ENCODE peak calls at places on chromosomes 12 and 14, in five cellular contexts. One of them, this sample, is unnamed.

GRCh38 chr12:131282292-131283080 is 328.8 kb downstream of the ADGRD1 start:
- DNase-seq in uterus: no peak
- DNase-seq in A549: no peak
- DNase-seq in AG09309: no peak
- DNase-seq in lower leg skin: peak
- DNase-seq in this sample: no peak

GRCh38 chr14:24943024-24943423 is 106.9 kb downstream of the STXBP6 start:
- DNase-seq in lower leg skin: peak
- DNase-seq in uterus: peak
- DNase-seq in A549: no peak
- DNase-seq in AG09309: peak
- DNase-seq in this sample: no peak

GRCh38 chr14:79549515-79549914 is 661.8 kb downstream of the DIO2 start:
- DNase-seq in A549: no peak
- DNase-seq in AG09309: no peak
- DNase-seq in lower leg skin: no peak
- DNase-seq in uterus: no peak
- DNase-seq in this sample: no peak

GRCh38 chr12:68374315-68374982 is 42.3 kb upstream of the MDM1 start:
- DNase-seq in lower leg skin: no peak
- DNase-seq in AG09309: no peak
- DNase-seq in uterus: no peak
- DNase-seq in A549: no peak
- DNase-seq in this sample: no peak

GRCh38 chr12:10397311-10397710 is 7.5 kb upstream of the KLRK1 start:
- DNase-seq in A549: no peak
- DNase-seq in lower leg skin: no peak
- DNase-seq in AG09309: no peak
- DNase-seq in uterus: no peak
- DNase-seq in this sample: no peak

GRCh38 chr14:101072070-101072469 is 168.5 kb upstream of the RTL1 start:
- DNase-seq in AG09309: no peak
- DNase-seq in lower leg skin: no peak
- DNase-seq in uterus: peak
- DNase-seq in A549: no peak
- DNase-seq in this sample: no peak

GRCh38 chr12:57821474-57822214 is 3.1 kb upstream of the AVIL start:
- DNase-seq in A549: no peak
- DNase-seq in uterus: no peak
- DNase-seq in lower leg skin: no peak
- DNase-seq in AG09309: no peak
- DNase-seq in this sample: no peak

GRCh38 chr14:100531152-100531551 is 56.1 kb downstream of the BEGAIN start:
- DNase-seq in uterus: peak
- DNase-seq in AG09309: no peak
- DNase-seq in lower leg skin: peak
- DNase-seq in A549: no peak
- DNase-seq in this sample: peak

GRCh38 chr12:497501-498160 is 37.9 kb downstream of the B4GALNT3 start:
- DNase-seq in A549: no peak
- DNase-seq in AG09309: no peak
- DNase-seq in lower leg skin: peak
- DNase-seq in uterus: no peak
- DNase-seq in this sample: no peak

GRCh38 chr14:67335781-67336180 is 23.8 kb downstream of the ATP6V1D start:
- DNase-seq in A549: peak
- DNase-seq in AG09309: no peak
- DNase-seq in lower leg skin: no peak
- DNase-seq in uterus: no peak
- DNase-seq in this sample: no peak

GRCh38 chr12:94941440-94941862 is 62.0 kb downstream of the NDUFA12 start:
- DNase-seq in AG09309: peak
- DNase-seq in uterus: peak
- DNase-seq in A549: no peak
- DNase-seq in lower leg skin: no peak
- DNase-seq in this sample: peak

GRCh38 chr14:91299483-91300115 is 55.1 kb upstream of the GPR68 start:
- DNase-seq in AG09309: no peak
- DNase-seq in uterus: no peak
- DNase-seq in A549: no peak
- DNase-seq in lower leg skin: no peak
- DNase-seq in this sample: no peak

GRCh38 chr12:9327307-9327706 is 119.1 kb upstream of the PZP start:
- DNase-seq in lower leg skin: no peak
- DNase-seq in AG09309: no peak
- DNase-seq in A549: no peak
- DNase-seq in uterus: no peak
- DNase-seq in this sample: no peak

GRCh38 chr12:20620311-20620710 is 74.8 kb upstream of the SLCO1C1 start:
- DNase-seq in lower leg skin: no peak
- DNase-seq in AG09309: no peak
- DNase-seq in A549: no peak
- DNase-seq in uterus: no peak
- DNase-seq in this sample: no peak

GRCh38 chr12:93896427-93896826 is 219.3 kb downstream of the CRADD start:
- DNase-seq in AG09309: no peak
- DNase-seq in uterus: no peak
- DNase-seq in A549: peak
- DNase-seq in lower leg skin: no peak
- DNase-seq in this sample: no peak

GRCh38 chr12:82942521-82942920 is 255.8 kb downstream of the TMTC2 start:
- DNase-seq in AG09309: no peak
- DNase-seq in uterus: no peak
- DNase-seq in A549: no peak
- DNase-seq in lower leg skin: no peak
- DNase-seq in this sample: no peak

GRCh38 chr12:6766651-6767300 is 613 bp downstream of the PTMS start:
- DNase-seq in lower leg skin: peak
- DNase-seq in A549: peak
- DNase-seq in AG09309: no peak
- DNase-seq in uterus: peak
- DNase-seq in this sample: peak

GRCh38 chr12:5912437-5913334 is 32.4 kb downstream of the ANO2 start:
- DNase-seq in uterus: no peak
- DNase-seq in A549: no peak
- DNase-seq in AG09309: no peak
- DNase-seq in lower leg skin: peak
- DNase-seq in this sample: no peak

GRCh38 chr12:4960030-4960429 is 50.3 kb downstream of the KCNA1 start:
- DNase-seq in A549: no peak
- DNase-seq in uterus: no peak
- DNase-seq in AG09309: no peak
- DNase-seq in lower leg skin: no peak
- DNase-seq in this sample: no peak

GRCh38 chr14:23446291-23446851 is 10.9 kb upstream of the MYH7 start:
- DNase-seq in lower leg skin: no peak
- DNase-seq in AG09309: no peak
- DNase-seq in A549: no peak
- DNase-seq in uterus: no peak
- DNase-seq in this sample: no peak

GRCh38 chr12:56258068-56258819 is at the start of gene ANKRD52:
- DNase-seq in AG09309: peak
- DNase-seq in lower leg skin: peak
- DNase-seq in uterus: peak
- DNase-seq in A549: peak
- DNase-seq in this sample: peak

GRCh38 chr12:56256326-56256960 is 1.7 kb downstream of the ANKRD52 start:
- DNase-seq in A549: no peak
- DNase-seq in AG09309: no peak
- DNase-seq in lower leg skin: no peak
- DNase-seq in uterus: no peak
- DNase-seq in this sample: no peak

GRCh38 chr12:56258820-56259183 is 618 bp upstream of the ANKRD52 start:
- DNase-seq in A549: no peak
- DNase-seq in uterus: no peak
- DNase-seq in lower leg skin: no peak
- DNase-seq in AG09309: no peak
- DNase-seq in this sample: no peak

GRCh38 chr12:56257071-56257470 is 1.1 kb downstream of the ANKRD52 start:
- DNase-seq in lower leg skin: no peak
- DNase-seq in uterus: no peak
- DNase-seq in A549: no peak
- DNase-seq in AG09309: no peak
- DNase-seq in this sample: no peak

GRCh38 chr12:56257491-56258067 is 605 bp downstream of the ANKRD52 start:
- DNase-seq in lower leg skin: peak
- DNase-seq in AG09309: no peak
- DNase-seq in A549: peak
- DNase-seq in uterus: no peak
- DNase-seq in this sample: no peak
- TF ChIP-seq CTCF in lower leg skin: no peak
- TF ChIP-seq CTCF in AG09309: peak
- TF ChIP-seq CTCF in A549: peak
- TF ChIP-seq CTCF in uterus: no peak
- TF ChIP-seq CTCF in this sample: no peak

DNA sequence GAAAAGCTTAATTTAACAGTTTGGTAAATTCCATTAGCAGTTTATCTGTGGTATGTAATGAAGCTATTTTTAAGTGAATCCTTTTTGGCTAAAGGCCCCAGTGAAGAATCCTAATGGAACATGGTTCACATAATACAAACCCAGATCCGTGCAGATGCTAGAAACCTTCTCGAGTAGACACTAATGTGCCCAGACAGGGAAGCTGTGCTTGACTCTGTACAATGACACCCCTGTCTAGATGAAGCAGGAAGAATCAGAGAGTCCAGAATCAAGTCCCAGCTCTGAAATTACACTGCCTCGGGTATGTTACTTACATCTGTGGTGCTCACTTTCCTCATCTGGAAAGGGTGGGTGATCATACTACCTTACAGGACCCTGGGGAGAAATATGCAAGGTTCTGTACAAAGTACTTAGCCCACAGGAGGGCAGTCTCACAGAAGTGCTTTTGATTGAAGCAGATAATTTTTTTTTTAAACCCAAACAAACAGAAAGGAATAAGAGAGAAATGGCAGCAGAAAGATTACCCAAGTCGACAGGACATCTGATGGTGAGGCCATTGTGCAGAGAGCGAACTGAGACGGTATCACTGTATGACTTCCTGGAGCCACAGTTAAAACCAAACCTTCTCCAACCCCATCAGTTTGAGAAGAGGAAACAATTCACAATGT is 8.6 kb downstream of the CRACR2A start:
- DNase-seq in A549: no peak
- DNase-seq in uterus: no peak
- DNase-seq in lower leg skin: peak
- DNase-seq in AG09309: no peak
- DNase-seq in this sample: no peak
- TF ChIP-seq CTCF in A549: no peak
- TF ChIP-seq CTCF in uterus: no peak
- TF ChIP-seq CTCF in lower leg skin: no peak
- TF ChIP-seq CTCF in AG09309: no peak
- TF ChIP-seq CTCF in this sample: no peak

GRCh38 chr12:66941150-66941549 is 262.3 kb upstream of the GRIP1 start:
- DNase-seq in A549: no peak
- DNase-seq in lower leg skin: no peak
- DNase-seq in uterus: no peak
- DNase-seq in AG09309: no peak
- DNase-seq in this sample: no peak

GRCh38 chr12:66945189-66945817 is 266.4 kb upstream of the GRIP1 start:
- DNase-seq in AG09309: no peak
- DNase-seq in uterus: no peak
- DNase-seq in A549: no peak
- DNase-seq in lower leg skin: no peak
- DNase-seq in this sample: no peak

GRCh38 chr12:66944365-66944764 is 265.5 kb upstream of the GRIP1 start:
- DNase-seq in AG09309: no peak
- DNase-seq in uterus: no peak
- DNase-seq in A549: no peak
- DNase-seq in lower leg skin: no peak
- DNase-seq in this sample: no peak

GRCh38 chr12:66947119-66947518 is 268.2 kb upstream of the GRIP1 start:
- DNase-seq in lower leg skin: no peak
- DNase-seq in A549: no peak
- DNase-seq in uterus: no peak
- DNase-seq in AG09309: no peak
- DNase-seq in this sample: no peak

DNA sequence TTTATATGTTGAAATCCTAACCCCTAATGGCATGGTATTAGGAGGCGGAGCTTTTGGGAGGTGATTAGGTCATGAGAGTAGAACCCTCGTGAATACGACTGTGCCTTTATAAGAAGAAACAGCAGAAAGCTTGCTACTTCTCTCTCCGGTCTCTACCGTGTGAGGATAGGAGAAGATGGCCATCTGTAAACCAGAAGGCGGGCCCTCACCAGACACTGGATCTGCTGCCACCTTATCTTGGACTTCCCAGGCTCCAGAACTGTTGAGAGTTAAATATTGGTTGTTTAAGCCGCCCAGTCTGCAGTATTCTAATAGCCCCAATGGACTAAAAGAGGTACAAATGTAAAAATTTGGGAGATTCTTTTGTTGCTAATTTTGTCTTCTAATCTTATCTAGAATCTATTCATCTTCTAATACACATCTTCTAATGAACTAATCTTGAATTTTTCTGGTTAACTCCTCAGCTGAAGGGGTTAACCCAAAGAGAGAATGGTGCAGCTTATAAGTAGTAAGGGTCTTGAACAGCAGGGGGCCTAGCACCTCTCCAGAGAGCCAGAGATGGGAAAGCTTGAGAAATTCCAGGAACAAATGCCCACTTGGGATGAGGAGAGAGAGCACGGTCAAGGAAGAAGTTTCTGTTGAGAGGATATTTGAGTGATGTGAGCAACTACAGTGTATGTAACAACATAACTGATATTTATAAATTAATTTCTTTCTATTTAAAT is 264.0 kb upstream of the GRIP1 start:
- DNase-seq in A549: no peak
- DNase-seq in lower leg skin: no peak
- DNase-seq in AG09309: no peak
- DNase-seq in uterus: no peak
- DNase-seq in this sample: no peak
- TF ChIP-seq CTCF in A549: no peak
- TF ChIP-seq CTCF in lower leg skin: no peak
- TF ChIP-seq CTCF in AG09309: no peak
- TF ChIP-seq CTCF in uterus: no peak
- TF ChIP-seq CTCF in this sample: no peak

DNA sequence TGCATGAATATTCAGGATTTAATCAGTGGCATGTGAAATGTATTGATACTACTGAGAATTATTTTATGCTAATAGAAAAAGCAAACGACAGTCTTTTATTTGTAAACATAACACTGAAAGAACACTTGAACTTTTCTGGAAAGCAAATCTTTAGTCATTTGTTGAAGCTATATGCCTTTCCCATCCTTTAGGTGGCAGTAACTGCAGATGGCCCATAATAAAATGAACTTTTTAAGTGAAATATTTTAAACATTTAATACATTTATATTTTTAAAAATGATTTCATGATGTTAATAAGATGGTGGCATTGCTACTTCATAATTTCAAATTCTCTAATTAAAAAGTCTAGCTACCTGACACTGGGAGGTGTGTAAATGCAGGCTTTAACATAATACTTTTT is 13.9 kb upstream of the KRR1 start:
- DNase-seq in AG09309: no peak
- DNase-seq in lower leg skin: no peak
- DNase-seq in uterus: no peak
- DNase-seq in A549: no peak
- DNase-seq in this sample: no peak
- TF ChIP-seq CTCF in AG09309: peak
- TF ChIP-seq CTCF in lower leg skin: no peak
- TF ChIP-seq CTCF in uterus: no peak
- TF ChIP-seq CTCF in A549: peak
- TF ChIP-seq CTCF in this sample: no peak

This sample was measured in natural killer cell.